ENCODE peak calls at places on chromosomes 12 and 14, in nine cellular contexts. K is transverse colon, G is stomach, P is A549, S is upper lobe of left lung, R is K562, Q is sigmoid colon, L is ovary, O is GM12878. A is an unnamed sample.

GRCh38 chr12:131756441-131756840 is 45.6 kb downstream of the SFSWAP start:
- DNase-seq in L (no peak), O (no peak), P (no peak), K (no peak), G (no peak), R (no peak), S (no peak), Q (no peak), A (no peak)

GRCh38 chr12:77841467-77842054 is 10.9 kb downstream of the NAV3 start:
- DNase-seq in O (no peak), P (no peak), L (peak; percentile 37), R (no peak), Q (no peak), S (no peak), K (no peak), G (peak; percentile 26), A (no peak)

GRCh38 chr14:59020382-59020781 is 168.1 kb upstream of the DAAM1 start:
- DNase-seq in G (no peak), Q (no peak), L (no peak), O (no peak), P (peak; percentile 48), K (no peak), R (no peak), S (no peak), A (no peak)

GRCh38 chr14:103511022-103511693 is 11.5 kb downstream of the CKB start:
- DNase-seq in Q (peak; percentile 50), K (no peak), S (no peak), G (no peak), R (no peak), P (no peak), O (no peak), L (peak; percentile 20), A (no peak)

GRCh38 chr12:26524862-26525465 is 308.0 kb downstream of the ITPR2 start:
- DNase-seq in Q (no peak), L (no peak), G (no peak), O (no peak), S (no peak), P (peak; percentile 43), K (peak; percentile 10), R (peak; percentile 28), A (no peak)

GRCh38 chr14:73167727-73168126 is 31.4 kb downstream of the PSEN1 start:
- DNase-seq in S (no peak), O (no peak), G (no peak), P (no peak), K (peak; percentile 30), Q (no peak), R (no peak), L (no peak), A (no peak)

GRCh38 chr14:65461730-65462129 is 49.2 kb downstream of the FUT8 start:
- DNase-seq in L (no peak), K (no peak), S (no peak), R (no peak), O (peak; percentile 41), P (no peak), Q (no peak), G (no peak), A (no peak)

GRCh38 chr14:95611293-95611880 is 74.8 kb upstream of the TCL1B start:
- DNase-seq in Q (no peak), K (no peak), S (no peak), P (no peak), L (no peak), O (no peak), R (no peak), G (no peak), A (no peak)

GRCh38 chr12:12990700-12991468 is 9.2 kb downstream of the HEBP1 start:
- DNase-seq in R (no peak), S (peak; percentile 66), L (no peak), G (no peak), O (no peak), Q (no peak), K (no peak), P (no peak), A (no peak)

GRCh38 chr14:74804219-74804825 is 41.2 kb downstream of the YLPM1 start:
- DNase-seq in G (no peak), S (no peak), R (no peak), P (peak; percentile 50), Q (no peak), K (peak; percentile 20), L (peak; percentile 37), O (no peak), A (no peak)

GRCh38 chr12:28172434-28173030 is 17.7 kb upstream of the CCDC91 start:
- DNase-seq in Q (no peak), O (no peak), S (no peak), R (peak; percentile 24), L (no peak), K (peak; percentile 25), P (peak; percentile 73), G (peak; percentile 31), A (no peak)

GRCh38 chr14:102279688-102280348 is 25.1 kb downstream of the MOK start:
- DNase-seq in O (no peak), G (no peak), S (no peak), K (no peak), Q (no peak), L (no peak), R (no peak), P (peak; percentile 92), A (no peak)

GRCh38 chr12:121499929-121500793 is 80.7 kb downstream of the KDM2B start:
- DNase-seq in R (peak; percentile 92), Q (peak; percentile 87), S (peak; percentile 76), G (peak; percentile 84), L (peak; percentile 85), K (peak; percentile 82), P (peak; percentile 65), O (no peak), A (peak; percentile 95)

GRCh38 chr12:111444314-111444705 is 38.6 kb downstream of the SH2B3 start:
- DNase-seq in G (peak; percentile 15), O (peak; percentile 86), Q (no peak), L (no peak), P (no peak), R (no peak), S (no peak), K (peak; percentile 12), A (no peak)

GRCh38 chr12:118220697-118221096 is 84.8 kb downstream of the PEBP1 start:
- DNase-seq in S (no peak), O (no peak), L (no peak), G (no peak), P (no peak), R (no peak), K (no peak), Q (no peak), A (no peak)

DNA sequence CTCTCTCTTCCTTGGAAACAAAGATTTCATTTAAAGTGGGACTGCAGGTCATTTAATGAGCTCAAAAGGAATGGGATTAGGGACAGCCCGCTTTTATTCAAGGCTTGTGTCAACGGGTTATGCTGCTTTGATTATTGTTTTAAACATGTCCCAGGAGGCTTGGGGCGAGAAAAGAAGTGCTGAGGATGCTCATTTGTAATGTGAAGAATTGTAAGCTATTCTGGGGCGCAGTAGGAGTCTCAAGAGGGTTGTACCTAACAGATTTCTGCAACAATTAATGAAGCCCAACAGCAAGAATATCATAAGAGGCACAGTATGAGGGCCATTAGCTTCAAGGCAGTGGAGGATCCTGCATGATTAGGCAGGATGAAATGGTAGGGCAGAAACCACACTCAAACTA is 122.5 kb downstream of the KTN1 start:
- DNase-seq in Q (no peak), O (no peak), P (no peak), R (no peak), L (no peak), K (no peak), S (no peak), G (no peak), A (peak; percentile 81)
- H3K27ac ChIP-seq in Q (no peak overlapping the region), O (no peak overlapping the region), P (no peak overlapping the region), R (no peak overlapping the region), L (no peak overlapping the region), K (no peak overlapping the region), S (no peak overlapping the region), G (no peak overlapping the region), A (no peak overlapping the region)

DNA sequence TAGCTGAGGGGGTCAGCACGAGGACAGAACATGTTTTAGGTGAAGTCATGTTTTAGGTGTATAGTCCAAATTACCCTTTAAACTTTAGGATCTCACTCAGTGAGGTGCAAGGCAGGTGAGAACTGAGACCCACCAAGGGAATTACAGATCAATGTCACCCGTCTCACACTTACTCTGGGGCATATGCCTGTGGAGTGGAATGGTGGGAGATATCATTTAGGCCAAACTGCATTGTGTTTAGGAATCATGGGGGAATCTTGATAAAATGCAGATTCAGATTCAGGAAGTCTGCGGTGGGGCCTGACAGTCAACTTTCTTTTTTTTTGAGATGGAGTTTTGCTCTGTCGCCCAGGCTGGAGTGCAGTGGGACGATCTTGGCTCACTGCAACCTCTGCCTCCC is 17.8 kb downstream of the FBXW8 start:
- DNase-seq in Q (no peak), L (no peak), K (no peak), P (no peak), S (no peak), O (no peak), R (no peak), G (no peak), A (no peak)
- H3K4me1 ChIP-seq in Q (peaks cover 36% of the 10 kb centered on the region), L (peaks cover 6% of the 10 kb centered on the region), K (no peaks in the 10 kb centered on the region), P (peaks cover 12% of the 10 kb centered on the region), S (peaks cover 4% of the 10 kb centered on the region), O (peaks cover 15% of the 10 kb centered on the region), R (peaks cover 9% of the 10 kb centered on the region), G (peaks cover 59% of the 10 kb centered on the region), A (peaks cover 34% of the 10 kb centered on the region)

GRCh38 chr12:113030875-113031525 is 25.5 kb upstream of the DTX1 start:
- DNase-seq in R (peak; percentile 22), P (peak; percentile 88), G (no peak), K (no peak), L (peak; percentile 15), O (no peak), S (no peak), Q (no peak), A (no peak)
- TF ChIP-seq EP300 in R (no peak), P (no peak), G (no peak), K (no peak), L (no peak), O (no peak), S (no peak), Q (no peak), A (no peak)

GRCh38 chr12:76259071-76259470 is 89.1 kb downstream of the BBS10 start:
- DNase-seq in L (no peak), P (no peak), O (no peak), Q (no peak), S (no peak), G (no peak), K (no peak), R (no peak), A (no peak)
- H3K27ac ChIP-seq in L (no peak overlapping the region), P (no peak overlapping the region), O (no peak overlapping the region), Q (no peak overlapping the region), S (peak overlapping the region; percentile 70), G (no peak overlapping the region), K (no peak overlapping the region), R (no peak overlapping the region), A (peak overlapping the region; percentile 92)

A was measured in esophagus muscularis mucosa.